ENCODE peak calls at places on chromosomes 12 and 14, in five cellular contexts. D is T-helper 1 cell; S is CD8-positive, alpha-beta memory T cell; R is thyroid gland; Z is stimulated activated CD4-positive, alpha-beta T cell treated with anti-CD3 and anti-CD28 coated beads, Interleukin-1b, Interleukin-23, amount 100 ng/mL, for 24 hours. N is an unnamed sample.

GRCh38 chr12:127191124-127191523 is 1075.8 kb upstream of the TMEM132C start:
- DNase-seq in D (no peak), Z (no peak), S (no peak), R (no peak), N (no peak)

GRCh38 chr14:89899917-89900680 is 54.4 kb downstream of the EFCAB11 start:
- DNase-seq in D (no peak), R (peak; percentile 7), Z (no peak), S (peak; percentile 13), N (no peak)

GRCh38 chr12:14960548-14961465 is 594 bp downstream of the ARHGDIB start:
- DNase-seq in S (peak; percentile 81), Z (no peak), R (peak; percentile 35), D (no peak), N (no peak)

GRCh38 chr12:53251477-53252348 is 16.4 kb upstream of the ESPL1 start:
- DNase-seq in R (peak; percentile 75), D (peak; percentile 53), S (peak; percentile 77), Z (peak; percentile 42), N (peak; percentile 73)

GRCh38 chr14:68199465-68200145 is 380.0 kb downstream of the RAD51B start:
- DNase-seq in R (peak; percentile 69), D (no peak), S (no peak), Z (no peak), N (peak; percentile 9)

GRCh38 chr12:53423597-53423996 is at the start of gene AMHR2:
- DNase-seq in S (no peak), Z (no peak), R (no peak), D (no peak), N (no peak)

GRCh38 chr12:74337951-74338350 is 199.7 kb upstream of the ATXN7L3B start:
- DNase-seq in S (no peak), R (no peak), Z (no peak), D (no peak), N (no peak)

GRCh38 chr14:24992624-24993360 is 57.2 kb downstream of the STXBP6 start:
- DNase-seq in D (no peak), S (no peak), Z (no peak), R (no peak), N (no peak)

GRCh38 chr14:73662439-73663056 is 17.8 kb downstream of the DNAL1 start:
- DNase-seq in Z (no peak), S (no peak), R (peak; percentile 12), D (no peak), N (peak; percentile 11)

GRCh38 chr14:95467232-95467631 is 49.2 kb downstream of the SYNE3 start:
- DNase-seq in D (no peak), S (no peak), R (no peak), Z (no peak), N (no peak)

GRCh38 chr14:100536721-100537700 is 50.2 kb downstream of the BEGAIN start:
- DNase-seq in S (no peak), R (no peak), D (no peak), Z (no peak), N (no peak)

GRCh38 chr12:57842342-57843294 is 3.9 kb downstream of the CTDSP2 start:
- DNase-seq in R (no peak), Z (no peak), D (no peak), S (peak; percentile 43), N (no peak)

GRCh38 chr12:12511021-12511783 is 51.5 kb downstream of the DUSP16 start:
- DNase-seq in D (no peak), R (no peak), S (no peak), Z (no peak), N (no peak)

GRCh38 chr12:24752763-24753462 is 196.0 kb downstream of the BCAT1 start:
- DNase-seq in D (no peak), Z (no peak), R (no peak), S (no peak), N (no peak)

GRCh38 chr14:50400461-50400860 is 3.8 kb upstream of the CDKL1 start:
- DNase-seq in R (no peak), Z (no peak), S (no peak), D (no peak), N (no peak)

GRCh38 chr14:50173891-50174290 is 57.5 kb downstream of the SOS2 start:
- DNase-seq in S (no peak), R (no peak), Z (no peak), D (no peak), N (no peak)

GRCh38 chr12:87280356-87280755 is 748.8 kb downstream of the C12orf50 start:
- DNase-seq in R (no peak), D (no peak), Z (no peak), S (no peak), N (no peak)

GRCh38 chr12:22100952-22101748 is 55.1 kb downstream of the CMAS start:
- DNase-seq in R (peak; percentile 33), D (no peak), S (peak; percentile 16), Z (no peak), N (peak; percentile 46)

GRCh38 chr12:28313631-28314030 is 123.4 kb downstream of the CCDC91 start:
- DNase-seq in Z (no peak), R (peak; percentile 42), S (no peak), D (no peak), N (no peak)

GRCh38 chr14:95507174-95507573 is 9.3 kb downstream of the SYNE3 start:
- DNase-seq in D (no peak), Z (no peak), R (peak; percentile 75), S (no peak), N (peak; percentile 71)

GRCh38 chr12:62653740-62654139 is 187.1 kb downstream of the MON2 start:
- DNase-seq in D (no peak), Z (no peak), R (no peak), S (no peak), N (no peak)

GRCh38 chr14:67240168-67240932 is 885 bp upstream of the PALS1 start:
- DNase-seq in Z (peak; percentile 2), R (peak; percentile 85), D (no peak), S (no peak), N (peak; percentile 58)

GRCh38 chr12:116257213-116257612 is 20.3 kb downstream of the MED13L start:
- DNase-seq in Z (no peak), R (no peak), D (no peak), S (no peak), N (no peak)

GRCh38 chr12:124395284-124395752 is 100.4 kb downstream of the RFLNA start:
- DNase-seq in R (no peak), Z (no peak), S (no peak), D (no peak), N (no peak)

GRCh38 chr12:3152013-3152412 is 74.8 kb downstream of the TSPAN9 start:
- DNase-seq in Z (no peak), S (no peak), D (no peak), R (peak; percentile 32), N (no peak)

N was measured in prostate gland.